ENCODE peak calls at places on chromosomes 1 and 21, in nine cellular contexts. T, O, P, W, M, I, U, B and A are unnamed samples.
A peak's percentile ranks its signal among the peaks of the same experiment; 100 is the strongest.

GRCh38 chr1:213692236-213692831 is 295.4 kb upstream of the PROX1 start:
- DNase-seq in T (no peak), O (no peak), P (no peak), W (no peak), M (no peak), I (no peak), U (no peak), B (no peak), A (no peak)

GRCh38 chr1:203066965-203067364 is 18.8 kb downstream of the MYOG start:
- DNase-seq in T (no peak), O (no peak), P (no peak), W (no peak), M (no peak), I (no peak), U (no peak), B (no peak), A (no peak)

GRCh38 chr1:246724725-246725095 is 501 bp downstream of the SCCPDH start:
- DNase-seq in T (no peak), O (peak; percentile 24), P (no peak), W (peak; percentile 26), M (no peak), I (peak; percentile 65), U (peak; percentile 26), B (no peak), A (peak; percentile 9)

GRCh38 chr1:197799271-197799670 is 24.0 kb upstream of the DENND1B start:
- DNase-seq in T (peak; percentile 22), O (no peak), P (no peak), W (peak; percentile 81), M (no peak), I (peak; percentile 62), U (peak; percentile 73), B (no peak), A (no peak)

GRCh38 chr1:183776731-183777130 is 28.2 kb upstream of the RGL1 start:
- DNase-seq in T (peak; percentile 12), O (no peak), P (no peak), W (peak; percentile 20), M (no peak), I (no peak), U (no peak), B (no peak), A (no peak)

GRCh38 chr1:236759252-236759859 is 35.7 kb upstream of the MTR start:
- DNase-seq in T (peak; percentile 38), O (no peak), P (no peak), W (peak; percentile 9), M (peak; percentile 9), I (peak; percentile 63), U (peak; percentile 49), B (no peak), A (peak; percentile 19)

GRCh38 chr1:107695341-107695740 is 269.6 kb downstream of the VAV3 start:
- DNase-seq in T (no peak), O (no peak), P (no peak), W (no peak), M (no peak), I (no peak), U (peak; percentile 46), B (no peak), A (no peak)

GRCh38 chr1:5959667-5960230 is 32.5 kb downstream of the NPHP4 start:
- DNase-seq in T (no peak), O (no peak), P (no peak), W (no peak), M (no peak), I (no peak), U (no peak), B (no peak), A (no peak)

GRCh38 chr1:171751208-171751607 is 9.3 kb upstream of the VAMP4 start:
- DNase-seq in T (no peak), O (no peak), P (no peak), W (no peak), M (no peak), I (no peak), U (peak; percentile 10), B (no peak), A (no peak)

GRCh38 chr1:60813051-60813450 is 269.3 kb upstream of the NFIA start:
- DNase-seq in T (peak; percentile 58), O (no peak), P (no peak), W (no peak), M (no peak), I (no peak), U (no peak), B (no peak), A (no peak)

GRCh38 chr1:25675729-25676476 is 59.3 kb downstream of the MAN1C1 start:
- DNase-seq in T (no peak), O (no peak), P (no peak), W (no peak), M (no peak), I (no peak), U (no peak), B (no peak), A (no peak)

GRCh38 chr1:208184993-208185703 is 59.0 kb downstream of the PLXNA2 start:
- DNase-seq in T (no peak), O (no peak), P (no peak), W (no peak), M (no peak), I (no peak), U (no peak), B (no peak), A (no peak)

GRCh38 chr1:226135059-226135651 is 51.4 kb downstream of the ACBD3 start:
- DNase-seq in T (no peak), O (no peak), P (peak; percentile 77), W (no peak), M (no peak), I (peak; percentile 46), U (peak; percentile 43), B (no peak), A (no peak)

GRCh38 chr1:4630561-4630960 is 23.8 kb upstream of the AJAP1 start:
- DNase-seq in T (no peak), O (no peak), P (no peak), W (no peak), M (no peak), I (no peak), U (no peak), B (no peak), A (no peak)

DNA sequence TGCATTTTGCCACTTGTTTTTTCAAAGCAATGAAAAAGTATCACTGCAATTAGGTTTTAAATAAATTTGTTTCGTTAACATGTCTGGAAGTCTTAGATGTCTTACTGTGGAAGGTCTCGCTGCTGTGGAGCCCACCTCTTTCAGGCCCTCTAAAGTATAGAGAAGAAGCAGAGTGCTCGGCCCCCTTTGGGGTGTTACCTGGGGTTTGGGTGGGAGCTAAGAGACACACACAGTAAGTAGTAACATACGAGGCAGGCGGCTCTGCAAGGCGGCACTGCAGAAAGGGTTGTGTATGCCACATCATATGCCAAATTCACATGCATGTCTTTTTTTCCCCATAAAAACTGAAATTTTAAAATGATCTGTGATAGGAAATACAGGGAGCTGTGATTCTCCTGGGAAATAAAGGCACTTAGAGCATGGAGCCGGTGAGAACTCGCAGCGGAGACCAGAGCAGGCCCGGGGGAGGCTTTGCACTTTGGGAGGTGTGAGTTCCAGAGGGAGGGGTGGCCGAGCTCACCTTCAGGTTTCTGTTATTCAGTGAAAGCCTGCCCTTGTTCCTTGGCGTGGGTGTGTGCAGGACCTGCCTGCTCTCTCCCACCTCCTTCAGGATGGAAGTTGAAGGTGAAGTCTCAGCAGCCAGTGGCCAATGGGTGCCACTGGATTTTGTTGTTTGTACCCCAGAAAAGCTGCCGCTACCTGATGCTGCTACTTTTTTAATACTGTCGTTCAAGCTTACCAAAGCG is 35.7 kb upstream of the PWP2 start:
- DNase-seq in T (no peak), O (no peak), P (no peak), W (no peak), M (no peak), I (peak; percentile 78), U (no peak), B (no peak), A (no peak)
- TF ChIP-seq CTCF in T (no peak), O (no peak), P (no peak), W (peak; percentile 35), M (no peak), I (peak; percentile 60), U (no peak), B (no peak), A (no peak)

GRCh38 chr1:36099681-36100341 is 11.1 kb downstream of the ADPRS start:
- DNase-seq in T (no peak), O (peak; percentile 80), P (peak; percentile 92), W (peak; percentile 65), M (no peak), I (peak; percentile 97), U (peak; percentile 75), B (peak; percentile 72), A (peak; percentile 91)
- TF ChIP-seq CTCF in T (peak; percentile 73), O (peak; percentile 80), P (peak; percentile 91), W (peak; percentile 90), M (peak; percentile 97), I (peak; percentile 94), U (peak; percentile 85), B (no peak), A (peak; percentile 91)

GRCh38 chr1:26744075-26744958 is 43.4 kb upstream of the PIGV start:
- DNase-seq in T (no peak), O (no peak), P (no peak), W (peak; percentile 96), M (peak; percentile 57), I (peak; percentile 81), U (peak; percentile 96), B (no peak), A (no peak)
- TF ChIP-seq CTCF in T (no peak), O (no peak), P (no peak), W (no peak), M (no peak), I (no peak), U (no peak), B (no peak), A (no peak)

GRCh38 chr1:117368116-117369108 is 1.2 kb downstream of the MAN1A2 start:
- DNase-seq in T (no peak), O (no peak), P (no peak), W (no peak), M (no peak), I (no peak), U (peak; percentile 67), B (no peak), A (no peak)

GRCh38 chr1:117367769-117368059 is 465 bp downstream of the MAN1A2 start:
- DNase-seq in T (no peak), O (no peak), P (no peak), W (no peak), M (no peak), I (no peak), U (no peak), B (no peak), A (no peak)

GRCh38 chr1:117366982-117367768 is at the start of gene MAN1A2:
- DNase-seq in T (peak; percentile 32), O (peak; percentile 88), P (peak; percentile 91), W (peak; percentile 62), M (no peak), I (peak; percentile 90), U (peak; percentile 82), B (peak; percentile 32), A (peak; percentile 77)

GRCh38 chr1:117365350-117366280 is 1.6 kb upstream of the MAN1A2 start:
- DNase-seq in T (no peak), O (peak; percentile 39), P (no peak), W (no peak), M (no peak), I (no peak), U (no peak), B (no peak), A (no peak)

DNA sequence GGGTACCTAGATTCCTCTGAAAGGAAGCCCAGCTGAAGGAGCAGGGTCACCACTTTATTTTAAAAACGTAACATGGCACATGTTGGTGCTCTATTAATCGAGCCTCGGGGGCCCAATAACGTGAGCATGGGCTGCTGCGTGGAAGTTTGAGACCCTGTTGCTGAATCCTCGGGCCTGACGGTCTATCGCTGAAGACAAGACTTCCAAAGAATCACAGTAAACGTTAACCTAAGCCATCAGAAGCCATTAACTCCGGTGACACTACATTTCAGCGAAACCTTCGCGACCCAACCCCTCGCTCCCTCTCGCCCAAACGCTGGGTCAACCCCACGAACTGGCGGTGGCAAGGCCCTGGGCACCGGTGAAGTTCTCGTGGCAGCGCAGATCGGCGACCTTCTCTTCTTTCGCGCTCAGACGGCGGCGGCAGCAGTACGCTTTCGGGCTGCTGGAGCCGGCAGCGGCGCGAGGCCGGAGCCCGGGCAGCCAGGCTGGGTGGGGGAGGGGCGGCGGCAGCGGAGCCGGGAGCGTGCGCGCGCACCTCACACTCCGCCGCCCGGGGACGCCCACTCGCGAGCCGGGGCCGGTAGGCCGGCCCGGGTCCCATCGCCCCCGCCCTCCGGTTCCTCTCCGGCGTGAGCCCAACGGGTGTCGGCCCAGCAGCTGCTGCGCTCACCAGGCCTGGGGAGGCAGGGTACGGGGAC is 818 bp upstream of the MAN1A2 start:
- DNase-seq in T (peak; percentile 31), O (peak; percentile 92), P (peak; percentile 96), W (peak; percentile 47), M (no peak), I (peak; percentile 90), U (peak; percentile 77), B (peak; percentile 78), A (peak; percentile 92)
- TF ChIP-seq CTCF in T (no peak), O (no peak), P (no peak), W (no peak), M (no peak), I (peak; percentile 37), U (no peak), B (no peak), A (no peak)